ENCODE peak calls at places on chromosome 16, in four cellular contexts. H, J, P and T are unnamed samples. For H3K36me3, the result is how much of the 10 kb centered on the place peaks cover.

GRCh38 chr16:81061307-81061640 is 15.8 kb downstream of the C16orf46 start:
- DNase-seq in H (no peak), J (no peak), P (no peak), T (no peak)

GRCh38 chr16:6545329-6545728 is 787.3 kb upstream of the RBFOX1 start:
- DNase-seq in J (no peak), P (no peak), H (no peak), T (no peak)

GRCh38 chr16:745739-746138 is 4.9 kb upstream of the CIAO3 start:
- DNase-seq in J (no peak), H (no peak), P (no peak), T (peak)

GRCh38 chr16:24858219-24859041 is 12.7 kb downstream of the SLC5A11 start:
- DNase-seq in H (peak), J (peak), P (peak), T (peak)

GRCh38 chr16:76265434-76266045 is 11.7 kb upstream of the CNTNAP4 start:
- DNase-seq in P (no peak), J (peak), H (peak), T (no peak)

GRCh38 chr16:12120331-12120981 is 143.9 kb downstream of the SNX29 start:
- DNase-seq in J (no peak), P (no peak), H (peak), T (no peak)

GRCh38 chr16:17271687-17272086 is 199.1 kb downstream of the XYLT1 start:
- DNase-seq in H (peak), J (no peak), P (no peak), T (no peak)

GRCh38 chr16:57115504-57116182 is 23.3 kb downstream of the CPNE2 start:
- DNase-seq in P (peak), H (no peak), J (no peak), T (no peak)

GRCh38 chr16:80804451-80805383 is at the start of gene CDYL2:
- DNase-seq in P (peak), J (peak), H (peak), T (peak)

GRCh38 chr16:54430491-54431030 is 144.0 kb upstream of the IRX3 start:
- DNase-seq in P (no peak), J (peak), H (no peak), T (no peak)

GRCh38 chr16:3080024-3080423 is 14.6 kb downstream of the IL32 start:
- DNase-seq in J (no peak), P (no peak), H (no peak), T (no peak)

GRCh38 chr16:10031473-10031872 is 150.8 kb downstream of the GRIN2A start:
- DNase-seq in J (peak), P (no peak), H (no peak), T (no peak)
- TF ChIP-seq CTCF in J (peak), P (no peak), H (no peak), T (no peak)

GRCh38 chr16:4811242-4811641 is 8.8 kb upstream of the ROGDI start:
- DNase-seq in J (no peak), H (no peak), P (no peak), T (no peak)
- H3K36me3 ChIP-seq in J (under half), H (under half), P (half or more), T (under half)

GRCh38 chr16:90077757-90078593 is 844 bp upstream of the PRDM7 start:
- DNase-seq in J (peak), P (no peak), H (peak), T (peak)
- TF ChIP-seq CTCF in J (no peak), P (no peak), H (no peak), T (peak)

DNA sequence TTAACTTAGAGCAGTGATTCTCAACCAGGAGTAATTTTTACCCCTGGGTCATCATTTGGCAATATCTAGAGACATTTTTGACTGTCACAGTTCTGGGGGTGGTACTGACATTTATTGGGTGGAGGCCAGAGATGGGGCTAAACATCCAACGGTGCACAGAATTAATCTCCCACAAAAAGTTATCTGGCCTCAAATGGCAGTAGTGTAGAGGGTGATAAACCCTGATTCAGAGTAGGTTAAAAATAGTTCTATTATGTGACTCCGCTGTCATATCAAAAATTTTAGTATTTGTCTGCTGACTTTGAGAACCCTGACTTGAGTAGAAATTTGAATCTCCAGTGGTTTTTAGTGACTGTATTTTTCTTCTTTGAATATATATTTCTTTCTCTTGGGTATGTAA is 19.1 kb downstream of the VPS35L start:
- DNase-seq in P (no peak), H (no peak), J (no peak), T (no peak)
- H3K36me3 ChIP-seq in P (half or more), H (under half), J (under half), T (under half)

GRCh38 chr16:13453938-13454553 is 465.9 kb upstream of the ERCC4 start:
- DNase-seq in H (peak), P (no peak), J (peak), T (peak)
- TF ChIP-seq CTCF in H (peak), P (peak), J (peak), T (peak)

GRCh38 chr16:87831421-87832136 is 37.7 kb downstream of the SLC7A5 start:
- DNase-seq in J (no peak), H (no peak), P (no peak), T (no peak)

GRCh38 chr16:87829123-87829980 is 40.0 kb downstream of the SLC7A5 start:
- DNase-seq in J (no peak), P (no peak), H (no peak), T (no peak)

GRCh38 chr16:87830673-87831420 is 38.5 kb downstream of the SLC7A5 start:
- DNase-seq in P (no peak), H (no peak), J (no peak), T (no peak)

GRCh38 chr16:87828071-87828971 is 41.0 kb downstream of the SLC7A5 start:
- DNase-seq in J (no peak), H (no peak), P (no peak), T (no peak)

GRCh38 chr16:87829988-87830672 is 39.2 kb downstream of the SLC7A5 start:
- DNase-seq in P (no peak), H (no peak), J (no peak), T (no peak)
- H3K36me3 ChIP-seq in P (under half), H (under half), J (under half), T (under half)

GRCh38 chr16:51426276-51426675 is 275.2 kb upstream of the SALL1 start:
- DNase-seq in H (no peak), P (no peak), J (no peak), T (no peak)
- TF ChIP-seq CTCF in H (no peak), P (no peak), J (no peak), T (no peak)